ENCODE peak calls at places on chromosomes 12 and 14, in seven cellular contexts. One of them, this sample, is unnamed.

GRCh38 chr14:50319293-50319692 is 7.2 kb downstream of the DMAC2L start:
- DNase-seq in AG04449: no peak
- DNase-seq in A549: no peak
- DNase-seq in thoracic aorta: no peak
- DNase-seq in GM23338: no peak
- DNase-seq in fibroblast of pulmonary artery: no peak
- DNase-seq in Peyer's patch: no peak
- DNase-seq in this sample: no peak

GRCh38 chr12:26770239-26771070 is 62.5 kb downstream of the ITPR2 start:
- DNase-seq in thoracic aorta: no peak
- DNase-seq in A549: no peak
- DNase-seq in fibroblast of pulmonary artery: no peak
- DNase-seq in AG04449: no peak
- DNase-seq in Peyer's patch: no peak
- DNase-seq in GM23338: no peak
- DNase-seq in this sample: no peak

GRCh38 chr12:43578782-43579181 is 26.8 kb upstream of the ADAMTS20 start:
- DNase-seq in Peyer's patch: no peak
- DNase-seq in A549: no peak
- DNase-seq in GM23338: no peak
- DNase-seq in AG04449: peak; percentile 5
- DNase-seq in thoracic aorta: no peak
- DNase-seq in fibroblast of pulmonary artery: no peak
- DNase-seq in this sample: no peak

GRCh38 chr12:50246159-50246865 is 37.0 kb downstream of the LIMA1 start:
- DNase-seq in fibroblast of pulmonary artery: no peak
- DNase-seq in thoracic aorta: no peak
- DNase-seq in AG04449: no peak
- DNase-seq in Peyer's patch: no peak
- DNase-seq in A549: no peak
- DNase-seq in GM23338: no peak
- DNase-seq in this sample: no peak

GRCh38 chr12:132169376-132169775 is 25.1 kb downstream of the NOC4L start:
- DNase-seq in thoracic aorta: no peak
- DNase-seq in A549: no peak
- DNase-seq in AG04449: no peak
- DNase-seq in fibroblast of pulmonary artery: no peak
- DNase-seq in Peyer's patch: no peak
- DNase-seq in GM23338: no peak
- DNase-seq in this sample: no peak

GRCh38 chr12:77113971-77114370 is 48.6 kb upstream of the E2F7 start:
- DNase-seq in AG04449: no peak
- DNase-seq in fibroblast of pulmonary artery: no peak
- DNase-seq in thoracic aorta: no peak
- DNase-seq in A549: no peak
- DNase-seq in GM23338: no peak
- DNase-seq in Peyer's patch: no peak
- DNase-seq in this sample: no peak

GRCh38 chr14:30482270-30482669 is 76.7 kb upstream of the G2E3 start:
- DNase-seq in AG04449: no peak
- DNase-seq in thoracic aorta: no peak
- DNase-seq in fibroblast of pulmonary artery: no peak
- DNase-seq in A549: no peak
- DNase-seq in Peyer's patch: no peak
- DNase-seq in GM23338: peak; percentile 46
- DNase-seq in this sample: no peak

GRCh38 chr12:55955800-55956508 is 9.9 kb downstream of the PMEL start:
- DNase-seq in A549: peak; percentile 81
- DNase-seq in Peyer's patch: peak; percentile 56
- DNase-seq in AG04449: no peak
- DNase-seq in GM23338: peak; percentile 54
- DNase-seq in thoracic aorta: no peak
- DNase-seq in fibroblast of pulmonary artery: peak; percentile 51
- DNase-seq in this sample: no peak

GRCh38 chr14:65255583-65256443 is 153.5 kb upstream of the MAX start:
- DNase-seq in A549: peak; percentile 32
- DNase-seq in thoracic aorta: no peak
- DNase-seq in fibroblast of pulmonary artery: peak; percentile 38
- DNase-seq in GM23338: peak; percentile 94
- DNase-seq in AG04449: no peak
- DNase-seq in Peyer's patch: peak; percentile 82
- DNase-seq in this sample: no peak

GRCh38 chr12:112514926-112515642 is 96.3 kb downstream of the PTPN11 start:
- DNase-seq in thoracic aorta: no peak
- DNase-seq in GM23338: no peak
- DNase-seq in Peyer's patch: no peak
- DNase-seq in fibroblast of pulmonary artery: peak; percentile 26
- DNase-seq in AG04449: no peak
- DNase-seq in A549: no peak
- DNase-seq in this sample: no peak

GRCh38 chr12:59067068-59067467 is 146.8 kb upstream of the LRIG3 start:
- DNase-seq in fibroblast of pulmonary artery: peak; percentile 68
- DNase-seq in A549: peak; percentile 24
- DNase-seq in GM23338: no peak
- DNase-seq in Peyer's patch: no peak
- DNase-seq in AG04449: peak; percentile 42
- DNase-seq in thoracic aorta: no peak
- DNase-seq in this sample: peak; percentile 86

GRCh38 chr12:49489720-49490119 is 49.1 kb upstream of the KCNH3 start:
- DNase-seq in AG04449: no peak
- DNase-seq in fibroblast of pulmonary artery: peak; percentile 91
- DNase-seq in thoracic aorta: no peak
- DNase-seq in GM23338: peak; percentile 67
- DNase-seq in Peyer's patch: no peak
- DNase-seq in A549: no peak
- DNase-seq in this sample: peak; percentile 37

GRCh38 chr12:43824207-43824775 is 11.6 kb upstream of the TMEM117 start:
- DNase-seq in GM23338: peak; percentile 28
- DNase-seq in thoracic aorta: no peak
- DNase-seq in AG04449: no peak
- DNase-seq in fibroblast of pulmonary artery: no peak
- DNase-seq in A549: no peak
- DNase-seq in Peyer's patch: no peak
- DNase-seq in this sample: no peak

GRCh38 chr12:112894128-112894527 is 12.6 kb upstream of the OAS1 start:
- DNase-seq in fibroblast of pulmonary artery: no peak
- DNase-seq in A549: no peak
- DNase-seq in GM23338: no peak
- DNase-seq in thoracic aorta: no peak
- DNase-seq in Peyer's patch: no peak
- DNase-seq in AG04449: no peak
- DNase-seq in this sample: no peak

GRCh38 chr12:56230449-56231183 is 765 bp downstream of the SLC39A5 start:
- DNase-seq in GM23338: peak; percentile 33
- DNase-seq in fibroblast of pulmonary artery: no peak
- DNase-seq in AG04449: no peak
- DNase-seq in thoracic aorta: no peak
- DNase-seq in A549: no peak
- DNase-seq in Peyer's patch: peak; percentile 92
- DNase-seq in this sample: no peak

GRCh38 chr12:133106253-133106652 is 23.8 kb downstream of the ZNF891 start:
- DNase-seq in thoracic aorta: no peak
- DNase-seq in Peyer's patch: no peak
- DNase-seq in GM23338: peak; percentile 25
- DNase-seq in fibroblast of pulmonary artery: peak; percentile 26
- DNase-seq in A549: peak; percentile 47
- DNase-seq in AG04449: no peak
- DNase-seq in this sample: no peak

GRCh38 chr14:105187935-105188524 is 6.9 kb upstream of the NUDT14 start:
- DNase-seq in fibroblast of pulmonary artery: no peak
- DNase-seq in Peyer's patch: peak; percentile 84
- DNase-seq in A549: peak; percentile 53
- DNase-seq in thoracic aorta: no peak
- DNase-seq in AG04449: no peak
- DNase-seq in GM23338: no peak
- DNase-seq in this sample: no peak
- TF ChIP-seq CTCF in fibroblast of pulmonary artery: no peak
- TF ChIP-seq CTCF in Peyer's patch: no peak
- TF ChIP-seq CTCF in A549: no peak
- TF ChIP-seq CTCF in thoracic aorta: no peak
- TF ChIP-seq CTCF in AG04449: no peak
- TF ChIP-seq CTCF in GM23338: peak; percentile 76
- TF ChIP-seq CTCF in this sample: no peak

DNA sequence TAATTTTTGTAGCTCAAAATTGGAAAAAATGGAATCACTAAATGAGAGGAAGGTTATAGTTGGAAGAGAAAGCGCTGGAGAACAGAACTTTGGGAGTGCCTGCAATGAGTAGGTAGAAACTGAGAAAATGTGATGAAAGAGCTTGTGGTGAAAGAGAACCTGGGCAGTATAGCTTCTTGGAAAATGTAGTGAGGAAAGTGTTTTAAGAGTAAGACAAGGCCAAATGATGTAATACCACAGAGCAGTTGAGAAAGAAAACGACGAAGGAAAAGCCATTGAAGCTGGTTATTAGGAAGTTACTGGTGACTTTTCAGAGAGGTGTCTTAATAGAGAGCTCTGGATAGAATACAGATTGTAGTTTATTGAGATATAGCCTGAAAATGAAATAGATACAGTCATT is 255.3 kb downstream of the AEBP2 start:
- DNase-seq in A549: no peak
- DNase-seq in thoracic aorta: no peak
- DNase-seq in fibroblast of pulmonary artery: peak; percentile 78
- DNase-seq in Peyer's patch: no peak
- DNase-seq in GM23338: no peak
- DNase-seq in AG04449: no peak
- DNase-seq in this sample: no peak
- H3K4me3 ChIP-seq in A549: no peak overlapping the region
- H3K4me3 ChIP-seq in thoracic aorta: no peak overlapping the region
- H3K4me3 ChIP-seq in fibroblast of pulmonary artery: no peak overlapping the region
- H3K4me3 ChIP-seq in Peyer's patch: no peak overlapping the region
- H3K4me3 ChIP-seq in GM23338: no peak overlapping the region
- H3K4me3 ChIP-seq in AG04449: no peak overlapping the region
- H3K4me3 ChIP-seq in this sample: no peak overlapping the region

DNA sequence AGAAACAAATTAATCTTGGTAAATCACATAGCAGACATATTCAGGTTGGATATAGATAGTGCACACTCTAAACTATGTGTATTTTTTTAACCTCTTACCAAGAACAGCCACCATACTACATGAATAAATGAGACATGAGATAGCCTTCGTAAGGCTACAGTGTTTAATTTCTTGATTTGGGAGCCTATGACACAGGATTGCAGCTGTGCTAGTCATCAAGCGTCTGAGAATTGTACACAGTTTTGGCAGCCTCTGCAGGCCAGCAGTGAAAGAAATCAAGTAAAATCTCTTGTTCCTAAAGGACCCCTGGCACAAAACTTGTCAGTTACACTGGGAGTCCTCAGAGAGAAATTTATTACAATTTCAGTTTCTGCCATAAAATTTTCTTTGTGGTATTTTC is 236.1 kb downstream of the C12orf50 start:
- DNase-seq in Peyer's patch: no peak
- DNase-seq in fibroblast of pulmonary artery: peak; percentile 31
- DNase-seq in GM23338: no peak
- DNase-seq in AG04449: no peak
- DNase-seq in A549: peak; percentile 45
- DNase-seq in thoracic aorta: no peak
- DNase-seq in this sample: no peak
- TF ChIP-seq CTCF in Peyer's patch: no peak
- TF ChIP-seq CTCF in fibroblast of pulmonary artery: no peak
- TF ChIP-seq CTCF in GM23338: no peak
- TF ChIP-seq CTCF in AG04449: no peak
- TF ChIP-seq CTCF in A549: no peak
- TF ChIP-seq CTCF in thoracic aorta: no peak
- TF ChIP-seq CTCF in this sample: no peak

DNA sequence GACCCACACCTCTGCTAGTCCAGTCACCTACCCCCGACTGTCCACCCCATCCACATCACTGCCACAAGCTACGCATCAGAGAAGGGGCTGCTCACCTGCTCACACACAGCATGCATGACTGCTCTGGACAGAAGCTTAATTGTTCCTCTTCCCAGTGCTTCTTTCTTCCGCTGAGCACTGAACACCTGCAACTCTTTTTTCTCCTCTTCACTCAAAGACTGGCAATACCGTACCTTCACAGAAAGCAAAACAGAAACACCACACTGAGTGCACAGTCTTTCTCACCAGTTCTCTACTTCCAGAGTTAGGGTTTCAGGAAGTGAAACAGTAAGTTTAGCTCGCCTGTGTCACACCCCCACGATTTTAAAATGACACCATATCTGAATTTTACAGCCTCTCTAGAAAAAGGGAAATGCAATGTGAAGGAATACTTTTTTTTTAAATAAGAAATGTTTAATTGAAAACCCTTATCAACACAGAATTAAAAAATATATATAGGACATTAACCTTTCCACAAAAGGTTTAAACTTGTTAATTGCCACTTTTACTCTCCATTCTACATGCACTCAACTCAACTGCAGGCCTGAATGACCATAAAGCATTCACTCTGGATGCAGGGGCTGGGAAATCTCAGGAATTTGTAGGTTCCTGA is 120.1 kb downstream of the PRICKLE1 start:
- DNase-seq in A549: no peak
- DNase-seq in Peyer's patch: no peak
- DNase-seq in thoracic aorta: no peak
- DNase-seq in fibroblast of pulmonary artery: no peak
- DNase-seq in AG04449: no peak
- DNase-seq in GM23338: no peak
- DNase-seq in this sample: no peak
- H3K4me3 ChIP-seq in A549: no peak overlapping the region
- H3K4me3 ChIP-seq in Peyer's patch: no peak overlapping the region
- H3K4me3 ChIP-seq in thoracic aorta: peak overlapping the region; percentile 25
- H3K4me3 ChIP-seq in fibroblast of pulmonary artery: no peak overlapping the region
- H3K4me3 ChIP-seq in AG04449: no peak overlapping the region
- H3K4me3 ChIP-seq in GM23338: no peak overlapping the region
- H3K4me3 ChIP-seq in this sample: no peak overlapping the region

GRCh38 chr14:44961151-44961729 is 507 bp downstream of the KLHL28 start:
- DNase-seq in Peyer's patch: peak; percentile 61
- DNase-seq in thoracic aorta: no peak
- DNase-seq in A549: peak; percentile 53
- DNase-seq in GM23338: peak; percentile 78
- DNase-seq in AG04449: no peak
- DNase-seq in fibroblast of pulmonary artery: peak; percentile 65
- DNase-seq in this sample: no peak

GRCh38 chr14:44961730-44962572 is at the start of the genes KLHL28 and TOGARAM1:
- DNase-seq in Peyer's patch: peak; percentile 93
- DNase-seq in AG04449: peak; percentile 98
- DNase-seq in thoracic aorta: peak; percentile 99
- DNase-seq in fibroblast of pulmonary artery: peak; percentile 100
- DNase-seq in GM23338: peak; percentile 100
- DNase-seq in A549: peak; percentile 100
- DNase-seq in this sample: peak; percentile 100

GRCh38 chr14:44966601-44967336 is 4.8 kb downstream of the TOGARAM1 start:
- DNase-seq in Peyer's patch: no peak
- DNase-seq in A549: no peak
- DNase-seq in fibroblast of pulmonary artery: peak; percentile 8
- DNase-seq in GM23338: no peak
- DNase-seq in AG04449: no peak
- DNase-seq in thoracic aorta: no peak
- DNase-seq in this sample: no peak

GRCh38 chr14:44962573-44963528 is 861 bp downstream of the TOGARAM1 start:
- DNase-seq in A549: peak; percentile 33
- DNase-seq in Peyer's patch: no peak
- DNase-seq in AG04449: no peak
- DNase-seq in fibroblast of pulmonary artery: peak; percentile 58
- DNase-seq in GM23338: peak; percentile 53
- DNase-seq in thoracic aorta: peak; percentile 7
- DNase-seq in this sample: no peak

GRCh38 chr14:44963775-44964380 is 1.9 kb downstream of the TOGARAM1 start:
- DNase-seq in GM23338: peak; percentile 56
- DNase-seq in thoracic aorta: no peak
- DNase-seq in A549: peak; percentile 33
- DNase-seq in AG04449: no peak
- DNase-seq in fibroblast of pulmonary artery: peak; percentile 11
- DNase-seq in Peyer's patch: no peak
- DNase-seq in this sample: no peak
- TF ChIP-seq CTCF in GM23338: no peak
- TF ChIP-seq CTCF in thoracic aorta: no peak
- TF ChIP-seq CTCF in A549: no peak
- TF ChIP-seq CTCF in AG04449: no peak
- TF ChIP-seq CTCF in fibroblast of pulmonary artery: no peak
- TF ChIP-seq CTCF in Peyer's patch: no peak
- TF ChIP-seq CTCF in this sample: no peak

This sample was measured in retinal pigment epithelial cell.